ENCODE peak calls at places on chromosomes 11 and 22, in ten cellular contexts. Z, G, F, X, W, R, P, O, Y and S are unnamed samples.

GRCh38 chr11:112321521-112322172 is 61.0 kb upstream of the PLET1 start:
- DNase-seq in Y (no peak), G (peak), P (peak), X (no peak), F (no peak), Z (peak), R (peak), O (peak), W (peak), S (peak)

GRCh38 chr11:33802414-33802950 is 28.2 kb upstream of the FBXO3 start:
- DNase-seq in F (peak), W (peak), P (peak), X (no peak), R (peak), Z (peak), O (peak), Y (peak), G (peak), S (peak)

GRCh38 chr22:32487021-32487420 is 12.4 kb downstream of the FBXO7 start:
- DNase-seq in Z (no peak), R (no peak), P (no peak), F (no peak), W (no peak), Y (no peak), X (no peak), O (no peak), G (no peak), S (no peak)

GRCh38 chr11:4191031-4191571 is 96.5 kb downstream of the RRM1 start:
- DNase-seq in W (peak), P (no peak), F (no peak), Y (no peak), O (no peak), X (no peak), Z (no peak), R (no peak), G (no peak), S (no peak)

GRCh38 chr11:78767409-78767932 is 192.8 kb upstream of the NARS2 start:
- DNase-seq in R (no peak), F (no peak), G (no peak), Z (no peak), P (no peak), Y (no peak), O (no peak), X (no peak), W (no peak), S (no peak)

GRCh38 chr22:32042924-32043323 is at the start of gene SLC5A1:
- DNase-seq in Z (no peak), Y (no peak), G (no peak), R (peak), P (no peak), O (no peak), F (no peak), X (no peak), W (peak), S (no peak)

GRCh38 chr22:27113211-27114030 is 456.0 kb downstream of the MIAT start:
- DNase-seq in P (no peak), X (no peak), G (peak), O (peak), W (peak), Y (no peak), F (no peak), Z (peak), R (peak), S (peak)

GRCh38 chr11:13098067-13098466 is 89.0 kb downstream of the RASSF10 start:
- DNase-seq in X (peak), F (no peak), G (no peak), W (no peak), O (no peak), P (no peak), R (no peak), Y (no peak), Z (peak), S (peak)

GRCh38 chr22:45537734-45538181 is 35.1 kb downstream of the FBLN1 start:
- DNase-seq in G (peak), P (no peak), O (peak), Z (peak), F (no peak), X (peak), R (no peak), Y (no peak), W (peak), S (peak)

GRCh38 chr11:71998649-71999310 is at the start of gene IL18BP:
- DNase-seq in W (no peak), R (no peak), O (no peak), P (no peak), G (no peak), X (no peak), F (no peak), Z (no peak), Y (peak), S (no peak)

GRCh38 chr22:42754658-42755057 is 34.0 kb upstream of the A4GALT start:
- DNase-seq in Y (no peak), O (no peak), P (no peak), W (peak), F (no peak), G (peak), Z (peak), R (peak), X (no peak), S (no peak)

GRCh38 chr22:40679964-40680818 is 907 bp downstream of the MCHR1 start:
- DNase-seq in Y (no peak), P (peak), O (no peak), F (no peak), G (peak), Z (no peak), R (no peak), X (no peak), W (no peak), S (peak)

GRCh38 chr11:15468471-15468870 is 353.7 kb downstream of the INSC start:
- DNase-seq in F (no peak), Y (no peak), X (no peak), R (no peak), O (no peak), W (no peak), G (no peak), Z (no peak), P (no peak), S (no peak)

GRCh38 chr11:113447621-113448310 is 27.4 kb downstream of the DRD2 start:
- DNase-seq in R (no peak), F (no peak), X (no peak), O (no peak), W (no peak), P (no peak), G (peak), Y (no peak), Z (peak), S (peak)

GRCh38 chr11:83361831-83362230 is 75.7 kb upstream of the CCDC90B start:
- DNase-seq in P (no peak), Z (no peak), R (peak), W (no peak), Y (no peak), G (no peak), X (no peak), F (no peak), O (no peak), S (no peak)

GRCh38 chr11:114261791-114262190 is 34.4 kb upstream of the NNMT start:
- DNase-seq in Y (no peak), R (no peak), P (no peak), X (no peak), O (no peak), Z (no peak), F (no peak), W (no peak), G (no peak), S (no peak)

GRCh38 chr22:42294034-42294985 is 23.9 kb upstream of the TCF20 start:
- DNase-seq in O (no peak), G (peak), Y (peak), P (peak), R (peak), Z (no peak), W (peak), F (peak), X (no peak), S (peak)

GRCh38 chr11:111362887-111363411 is 16.1 kb downstream of the POU2AF1 start:
- DNase-seq in R (peak), W (peak), Z (no peak), F (no peak), Y (no peak), X (no peak), P (no peak), O (no peak), G (no peak), S (no peak)

GRCh38 chr11:105713106-105713505 is 103.2 kb downstream of the GRIA4 start:
- DNase-seq in Y (no peak), P (no peak), O (no peak), X (no peak), G (no peak), F (no peak), W (no peak), Z (no peak), R (no peak), S (no peak)

GRCh38 chr22:27260087-27260730 is 541.3 kb downstream of the MN1 start:
- DNase-seq in G (no peak), Z (no peak), X (no peak), R (no peak), P (no peak), O (no peak), Y (no peak), F (no peak), W (no peak), S (no peak)

GRCh38 chr11:2174361-2174760 is 2.7 kb upstream of the TH start:
- DNase-seq in G (no peak), Y (no peak), Z (no peak), W (no peak), R (no peak), F (no peak), O (no peak), P (no peak), X (no peak), S (no peak)

GRCh38 chr22:31490496-31490925 is 869 bp upstream of the EIF4ENIF1 start:
- DNase-seq in O (peak), P (peak), Y (peak), Z (peak), R (peak), X (no peak), G (peak), W (peak), F (peak), S (peak)

GRCh38 chr11:30015725-30016449 is 943 bp downstream of the KCNA4 start:
- DNase-seq in R (no peak), F (no peak), Y (no peak), Z (no peak), W (no peak), X (no peak), P (no peak), G (no peak), O (no peak), S (no peak)

GRCh38 chr22:45441158-45441557 is 27.7 kb downstream of the RIBC2 start:
- DNase-seq in P (peak), W (peak), Y (peak), X (no peak), F (peak), G (peak), R (peak), Z (peak), O (no peak), S (peak)

GRCh38 chr11:105226062-105226461 is 86.5 kb upstream of the CARD18 start:
- DNase-seq in O (no peak), G (no peak), F (no peak), W (no peak), X (no peak), P (no peak), Z (no peak), R (no peak), Y (no peak), S (no peak)